ENCODE peak calls at places on chromosomes 4 and X, in four cellular contexts. T, M, A and R are unnamed samples. For H3K4me1, the result is how much of the 10 kb centered on the place peaks cover.

GRCh38 chr4:149409186-149410056 is 406.2 kb downstream of the IQCM start:
- DNase-seq in T (no peak), M (no peak), A (no peak), R (no peak)

GRCh38 chr4:3462790-3463415 is at the start of gene DOK7:
- DNase-seq in T (no peak), M (peak), A (no peak), R (no peak)

GRCh38 chr4:121477079-121477478 is 96.3 kb upstream of the QRFPR start:
- DNase-seq in T (no peak), M (no peak), A (no peak), R (no peak)

GRCh38 chr4:28562913-28563312 is 1702.3 kb downstream of the STIM2 start:
- DNase-seq in T (no peak), M (no peak), A (no peak), R (no peak)

GRCh38 chr4:1241936-1242505 is 6.9 kb downstream of the CTBP1 start:
- DNase-seq in T (no peak), M (no peak), A (no peak), R (no peak)

GRCh38 chr4:100362363-100362762 is 155.5 kb downstream of the EMCN start:
- DNase-seq in T (no peak), M (no peak), A (no peak), R (no peak)

GRCh38 chr4:163693211-163693610 is 198.7 kb downstream of the TMA16 start:
- DNase-seq in T (no peak), M (no peak), A (no peak), R (no peak)

GRCh38 chrX:111445485-111445884 is 33.5 kb upstream of the DCX start:
- DNase-seq in T (peak), M (no peak), A (peak), R (no peak)

GRCh38 chr4:101597204-101597603 is 193.3 kb upstream of the BANK1 start:
- DNase-seq in T (peak), M (no peak), A (peak), R (peak)

GRCh38 chr4:27217261-27217769 is 356.7 kb downstream of the STIM2 start:
- DNase-seq in T (no peak), M (no peak), A (no peak), R (no peak)

GRCh38 chr4:67198757-67199156 is 346.5 kb downstream of the CENPC start:
- DNase-seq in T (no peak), M (no peak), A (no peak), R (no peak)

GRCh38 chr4:117417856-117418255 is 332.5 kb upstream of the TRAM1L1 start:
- DNase-seq in T (no peak), M (no peak), A (no peak), R (no peak)

GRCh38 chr4:86960557-86960959 is 25.7 kb downstream of the AFF1 start:
- DNase-seq in T (no peak), M (no peak), A (no peak), R (no peak)

GRCh38 chrX:38770152-38770551 is 31.1 kb upstream of the MID1IP1 start:
- DNase-seq in T (no peak), M (no peak), A (no peak), R (no peak)

GRCh38 chr4:26127851-26128337 is 192.9 kb upstream of the RBPJ start:
- DNase-seq in T (no peak), M (no peak), A (no peak), R (no peak)

GRCh38 chrX:68431836-68432235 is 1.5 kb downstream of the OPHN1 start:
- DNase-seq in T (no peak), M (no peak), A (no peak), R (no peak)

GRCh38 chrX:119870626-119871131 is 854 bp downstream of the RNF113A start:
- DNase-seq in T (no peak), M (peak), A (peak), R (peak)

GRCh38 chr4:84800256-84800655 is 166.2 kb downstream of the WDFY3 start:
- DNase-seq in T (no peak), M (no peak), A (no peak), R (no peak)

GRCh38 chr4:184805462-184806245 is 20.1 kb downstream of the ACSL1 start:
- DNase-seq in T (no peak), M (peak), A (peak), R (no peak)

GRCh38 chrX:70422886-70423336 is at the start of gene GDPD2:
- DNase-seq in T (no peak), M (peak), A (peak), R (no peak)

GRCh38 chrX:108584617-108585211 is 145.1 kb downstream of the COL4A5 start:
- DNase-seq in T (peak), M (no peak), A (no peak), R (no peak)

GRCh38 chr4:98570160-98570797 is 88.1 kb downstream of the TSPAN5 start:
- DNase-seq in T (no peak), M (no peak), A (no peak), R (no peak)

GRCh38 chr4:140094701-140095420 is 59.1 kb downstream of the MAML3 start:
- DNase-seq in T (no peak), M (peak), A (no peak), R (peak)

GRCh38 chr4:124144302-124144701 is 568.2 kb downstream of the ANKRD50 start:
- DNase-seq in T (no peak), M (no peak), A (no peak), R (no peak)

GRCh38 chr4:55395218-55395528 is 584 bp upstream of the TMEM165 start:
- DNase-seq in T (no peak), M (no peak), A (no peak), R (no peak)
- H3K27ac ChIP-seq in T (peak), M (peak), A (peak), R (peak)

DNA sequence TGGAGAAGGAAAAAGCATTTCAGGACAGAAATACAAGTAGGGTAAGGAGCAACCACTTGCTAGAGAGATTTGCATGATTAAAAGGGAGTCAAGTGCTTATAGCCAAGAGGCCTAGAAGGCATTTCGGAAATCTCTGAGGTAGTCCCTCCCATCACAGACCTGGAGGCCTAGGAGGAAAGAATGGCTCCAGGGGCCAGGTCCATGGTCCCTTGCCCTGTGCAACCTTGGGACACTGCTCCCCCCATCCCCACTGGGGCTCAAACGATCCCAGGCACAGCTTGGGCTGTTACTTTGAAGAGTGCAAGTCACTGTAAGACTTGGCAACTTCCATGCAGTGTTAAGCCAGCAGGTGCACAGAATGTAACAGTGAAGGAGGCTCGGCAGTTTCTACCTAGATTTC is 51.2 kb upstream of the FBXW7 start:
- DNase-seq in T (no peak), M (no peak), A (no peak), R (no peak)
- H3K4me1 ChIP-seq in T (half or more), M (under half), A (under half), R (under half)

GRCh38 chrX:124478046-124478445 is 131.7 kb downstream of the SH2D1A start:
- DNase-seq in T (no peak), M (no peak), A (no peak), R (no peak)
- H3K4me3 ChIP-seq in T (no peak), M (no peak), A (no peak), R (no peak)

GRCh38 chr4:24104173-24104572 is 214.3 kb upstream of the PPARGC1A start:
- DNase-seq in T (no peak), M (no peak), A (no peak), R (no peak)

GRCh38 chr4:24105183-24106039 is 215.6 kb upstream of the PPARGC1A start:
- DNase-seq in T (no peak), M (peak), A (peak), R (no peak)

GRCh38 chr4:24103434-24104168 is 213.8 kb upstream of the PPARGC1A start:
- DNase-seq in T (no peak), M (no peak), A (no peak), R (no peak)

GRCh38 chr4:24102621-24103020 is 212.8 kb upstream of the PPARGC1A start:
- DNase-seq in T (no peak), M (no peak), A (no peak), R (no peak)
- H3K27ac ChIP-seq in T (no peak), M (no peak), A (no peak), R (no peak)

GRCh38 chrX:48471504-48471903 is 1.4 kb upstream of the SLC38A5 start:
- DNase-seq in T (no peak), M (no peak), A (no peak), R (no peak)
- H3K4me1 ChIP-seq in T (under half), M (under half), A (under half), R (under half)